ENCODE peak calls at places on chromosomes 5 and 9, in nine cellular contexts. One of them, this sample, is unnamed.
A peak's percentile ranks its signal among the peaks of the same experiment; 100 is the strongest.

GRCh38 chr9:27572918-27573698 is at the start of gene C9orf72:
- DNase-seq in caudate nucleus: peak; percentile 96
- DNase-seq in right cardiac atrium: peak; percentile 93
- DNase-seq in stimulated activated CD8-positive, alpha-beta memory T cell treated with anti-CD3 and anti-CD28 coated beads, Interleukin-7, amount 100 ng/mL, for 1 hour: peak; percentile 78
- DNase-seq in NCI-H2029: peak; percentile 64
- DNase-seq in hypothalamus: peak; percentile 86
- DNase-seq in HL-60: peak; percentile 49
- DNase-seq in stomach: peak; percentile 84
- DNase-seq in SK-N-MC: no peak
- DNase-seq in this sample: peak; percentile 86

GRCh38 chr9:128637656-128638055 is 19.0 kb downstream of the DYNC2I2 start:
- DNase-seq in NCI-H2029: peak; percentile 80
- DNase-seq in hypothalamus: no peak
- DNase-seq in caudate nucleus: no peak
- DNase-seq in HL-60: no peak
- DNase-seq in right cardiac atrium: peak; percentile 47
- DNase-seq in stimulated activated CD8-positive, alpha-beta memory T cell treated with anti-CD3 and anti-CD28 coated beads, Interleukin-7, amount 100 ng/mL, for 1 hour: no peak
- DNase-seq in SK-N-MC: no peak
- DNase-seq in stomach: no peak
- DNase-seq in this sample: no peak

GRCh38 chr9:71032779-71033178 is 88.6 kb downstream of the TRPM3 start:
- DNase-seq in stimulated activated CD8-positive, alpha-beta memory T cell treated with anti-CD3 and anti-CD28 coated beads, Interleukin-7, amount 100 ng/mL, for 1 hour: no peak
- DNase-seq in stomach: no peak
- DNase-seq in NCI-H2029: no peak
- DNase-seq in HL-60: no peak
- DNase-seq in caudate nucleus: no peak
- DNase-seq in right cardiac atrium: no peak
- DNase-seq in hypothalamus: no peak
- DNase-seq in SK-N-MC: no peak
- DNase-seq in this sample: no peak

GRCh38 chr5:32827981-32828380 is 116.9 kb downstream of the NPR3 start:
- DNase-seq in HL-60: no peak
- DNase-seq in hypothalamus: no peak
- DNase-seq in SK-N-MC: no peak
- DNase-seq in right cardiac atrium: no peak
- DNase-seq in stomach: no peak
- DNase-seq in caudate nucleus: no peak
- DNase-seq in stimulated activated CD8-positive, alpha-beta memory T cell treated with anti-CD3 and anti-CD28 coated beads, Interleukin-7, amount 100 ng/mL, for 1 hour: no peak
- DNase-seq in NCI-H2029: no peak
- DNase-seq in this sample: no peak

GRCh38 chr5:2165203-2165602 is 282.5 kb upstream of the IRX4 start:
- DNase-seq in stomach: no peak
- DNase-seq in HL-60: no peak
- DNase-seq in stimulated activated CD8-positive, alpha-beta memory T cell treated with anti-CD3 and anti-CD28 coated beads, Interleukin-7, amount 100 ng/mL, for 1 hour: no peak
- DNase-seq in SK-N-MC: no peak
- DNase-seq in NCI-H2029: no peak
- DNase-seq in hypothalamus: no peak
- DNase-seq in right cardiac atrium: no peak
- DNase-seq in caudate nucleus: no peak
- DNase-seq in this sample: no peak

GRCh38 chr5:98769006-98769255 is 4.5 kb upstream of the RGMB start:
- DNase-seq in stimulated activated CD8-positive, alpha-beta memory T cell treated with anti-CD3 and anti-CD28 coated beads, Interleukin-7, amount 100 ng/mL, for 1 hour: no peak
- DNase-seq in SK-N-MC: no peak
- DNase-seq in HL-60: no peak
- DNase-seq in NCI-H2029: no peak
- DNase-seq in stomach: peak; percentile 57
- DNase-seq in right cardiac atrium: peak; percentile 81
- DNase-seq in hypothalamus: peak; percentile 67
- DNase-seq in caudate nucleus: peak; percentile 46
- DNase-seq in this sample: peak; percentile 73

GRCh38 chr9:106947097-106947496 is 84.1 kb downstream of the ZNF462 start:
- DNase-seq in stomach: no peak
- DNase-seq in SK-N-MC: no peak
- DNase-seq in caudate nucleus: no peak
- DNase-seq in stimulated activated CD8-positive, alpha-beta memory T cell treated with anti-CD3 and anti-CD28 coated beads, Interleukin-7, amount 100 ng/mL, for 1 hour: no peak
- DNase-seq in right cardiac atrium: no peak
- DNase-seq in HL-60: no peak
- DNase-seq in NCI-H2029: no peak
- DNase-seq in hypothalamus: no peak
- DNase-seq in this sample: no peak

GRCh38 chr5:76807296-76807695 is 11.5 kb upstream of the F2RL1 start:
- DNase-seq in HL-60: no peak
- DNase-seq in NCI-H2029: no peak
- DNase-seq in stimulated activated CD8-positive, alpha-beta memory T cell treated with anti-CD3 and anti-CD28 coated beads, Interleukin-7, amount 100 ng/mL, for 1 hour: no peak
- DNase-seq in SK-N-MC: no peak
- DNase-seq in caudate nucleus: no peak
- DNase-seq in hypothalamus: no peak
- DNase-seq in stomach: no peak
- DNase-seq in right cardiac atrium: no peak
- DNase-seq in this sample: no peak

GRCh38 chr9:136619742-136620440 is 42.8 kb upstream of the EGFL7 start:
- DNase-seq in caudate nucleus: no peak
- DNase-seq in stomach: peak; percentile 83
- DNase-seq in HL-60: peak; percentile 91
- DNase-seq in stimulated activated CD8-positive, alpha-beta memory T cell treated with anti-CD3 and anti-CD28 coated beads, Interleukin-7, amount 100 ng/mL, for 1 hour: no peak
- DNase-seq in right cardiac atrium: peak; percentile 86
- DNase-seq in NCI-H2029: no peak
- DNase-seq in hypothalamus: peak; percentile 48
- DNase-seq in SK-N-MC: no peak
- DNase-seq in this sample: peak; percentile 86

GRCh38 chr5:4058899-4059298 is 463.3 kb downstream of the IRX1 start:
- DNase-seq in SK-N-MC: no peak
- DNase-seq in right cardiac atrium: peak; percentile 53
- DNase-seq in HL-60: no peak
- DNase-seq in NCI-H2029: no peak
- DNase-seq in caudate nucleus: no peak
- DNase-seq in hypothalamus: no peak
- DNase-seq in stimulated activated CD8-positive, alpha-beta memory T cell treated with anti-CD3 and anti-CD28 coated beads, Interleukin-7, amount 100 ng/mL, for 1 hour: no peak
- DNase-seq in stomach: no peak
- DNase-seq in this sample: peak; percentile 75

GRCh38 chr9:130897105-130897751 is 616 bp upstream of the QRFP start:
- DNase-seq in NCI-H2029: no peak
- DNase-seq in caudate nucleus: no peak
- DNase-seq in stomach: no peak
- DNase-seq in hypothalamus: no peak
- DNase-seq in SK-N-MC: no peak
- DNase-seq in stimulated activated CD8-positive, alpha-beta memory T cell treated with anti-CD3 and anti-CD28 coated beads, Interleukin-7, amount 100 ng/mL, for 1 hour: no peak
- DNase-seq in HL-60: no peak
- DNase-seq in right cardiac atrium: peak; percentile 53
- DNase-seq in this sample: no peak

GRCh38 chr5:1722877-1723276 is 76.8 kb downstream of the MRPL36 start:
- DNase-seq in NCI-H2029: no peak
- DNase-seq in SK-N-MC: no peak
- DNase-seq in stomach: no peak
- DNase-seq in stimulated activated CD8-positive, alpha-beta memory T cell treated with anti-CD3 and anti-CD28 coated beads, Interleukin-7, amount 100 ng/mL, for 1 hour: no peak
- DNase-seq in caudate nucleus: no peak
- DNase-seq in right cardiac atrium: no peak
- DNase-seq in hypothalamus: no peak
- DNase-seq in HL-60: no peak
- DNase-seq in this sample: no peak

GRCh38 chr5:112475747-112476435 is 56.8 kb upstream of the EPB41L4A start:
- DNase-seq in caudate nucleus: no peak
- DNase-seq in hypothalamus: no peak
- DNase-seq in HL-60: no peak
- DNase-seq in stomach: no peak
- DNase-seq in NCI-H2029: no peak
- DNase-seq in stimulated activated CD8-positive, alpha-beta memory T cell treated with anti-CD3 and anti-CD28 coated beads, Interleukin-7, amount 100 ng/mL, for 1 hour: no peak
- DNase-seq in right cardiac atrium: no peak
- DNase-seq in SK-N-MC: no peak
- DNase-seq in this sample: no peak

GRCh38 chr5:151624486-151624885 is 33.4 kb upstream of the FAT2 start:
- DNase-seq in stimulated activated CD8-positive, alpha-beta memory T cell treated with anti-CD3 and anti-CD28 coated beads, Interleukin-7, amount 100 ng/mL, for 1 hour: no peak
- DNase-seq in SK-N-MC: no peak
- DNase-seq in NCI-H2029: no peak
- DNase-seq in HL-60: no peak
- DNase-seq in hypothalamus: no peak
- DNase-seq in stomach: no peak
- DNase-seq in right cardiac atrium: no peak
- DNase-seq in caudate nucleus: peak; percentile 7
- DNase-seq in this sample: no peak

GRCh38 chr9:99134893-99135341 is 30.0 kb downstream of the TGFBR1 start:
- DNase-seq in hypothalamus: no peak
- DNase-seq in SK-N-MC: no peak
- DNase-seq in stimulated activated CD8-positive, alpha-beta memory T cell treated with anti-CD3 and anti-CD28 coated beads, Interleukin-7, amount 100 ng/mL, for 1 hour: no peak
- DNase-seq in stomach: no peak
- DNase-seq in right cardiac atrium: no peak
- DNase-seq in caudate nucleus: no peak
- DNase-seq in HL-60: no peak
- DNase-seq in NCI-H2029: no peak
- DNase-seq in this sample: no peak

GRCh38 chr5:114310666-114311065 is 51.2 kb upstream of the KCNN2 start:
- DNase-seq in hypothalamus: no peak
- DNase-seq in NCI-H2029: no peak
- DNase-seq in SK-N-MC: no peak
- DNase-seq in right cardiac atrium: no peak
- DNase-seq in caudate nucleus: no peak
- DNase-seq in stimulated activated CD8-positive, alpha-beta memory T cell treated with anti-CD3 and anti-CD28 coated beads, Interleukin-7, amount 100 ng/mL, for 1 hour: no peak
- DNase-seq in stomach: no peak
- DNase-seq in HL-60: no peak
- DNase-seq in this sample: no peak

GRCh38 chr5:33530183-33530962 is 89.6 kb downstream of the TARS1 start:
- DNase-seq in stomach: no peak
- DNase-seq in stimulated activated CD8-positive, alpha-beta memory T cell treated with anti-CD3 and anti-CD28 coated beads, Interleukin-7, amount 100 ng/mL, for 1 hour: no peak
- DNase-seq in SK-N-MC: no peak
- DNase-seq in HL-60: no peak
- DNase-seq in NCI-H2029: no peak
- DNase-seq in hypothalamus: no peak
- DNase-seq in right cardiac atrium: no peak
- DNase-seq in caudate nucleus: no peak
- DNase-seq in this sample: no peak

GRCh38 chr9:87158779-87159178 is 211.5 kb upstream of the GAS1 start:
- DNase-seq in stomach: no peak
- DNase-seq in caudate nucleus: no peak
- DNase-seq in SK-N-MC: no peak
- DNase-seq in right cardiac atrium: no peak
- DNase-seq in HL-60: no peak
- DNase-seq in hypothalamus: no peak
- DNase-seq in NCI-H2029: no peak
- DNase-seq in stimulated activated CD8-positive, alpha-beta memory T cell treated with anti-CD3 and anti-CD28 coated beads, Interleukin-7, amount 100 ng/mL, for 1 hour: no peak
- DNase-seq in this sample: no peak

GRCh38 chr5:114412509-114413171 is 50.8 kb downstream of the KCNN2 start:
- DNase-seq in SK-N-MC: no peak
- DNase-seq in NCI-H2029: no peak
- DNase-seq in stimulated activated CD8-positive, alpha-beta memory T cell treated with anti-CD3 and anti-CD28 coated beads, Interleukin-7, amount 100 ng/mL, for 1 hour: no peak
- DNase-seq in hypothalamus: no peak
- DNase-seq in right cardiac atrium: no peak
- DNase-seq in stomach: no peak
- DNase-seq in caudate nucleus: no peak
- DNase-seq in HL-60: no peak
- DNase-seq in this sample: no peak

GRCh38 chr5:95848701-95849100 is 26.2 kb upstream of the GLRX start:
- DNase-seq in stomach: no peak
- DNase-seq in hypothalamus: no peak
- DNase-seq in HL-60: no peak
- DNase-seq in caudate nucleus: no peak
- DNase-seq in NCI-H2029: no peak
- DNase-seq in right cardiac atrium: no peak
- DNase-seq in stimulated activated CD8-positive, alpha-beta memory T cell treated with anti-CD3 and anti-CD28 coated beads, Interleukin-7, amount 100 ng/mL, for 1 hour: no peak
- DNase-seq in SK-N-MC: no peak
- DNase-seq in this sample: no peak

GRCh38 chr5:173626501-173626812 is 10.0 kb upstream of the BOD1 start:
- DNase-seq in stimulated activated CD8-positive, alpha-beta memory T cell treated with anti-CD3 and anti-CD28 coated beads, Interleukin-7, amount 100 ng/mL, for 1 hour: no peak
- DNase-seq in SK-N-MC: no peak
- DNase-seq in caudate nucleus: peak; percentile 62
- DNase-seq in HL-60: no peak
- DNase-seq in right cardiac atrium: no peak
- DNase-seq in NCI-H2029: no peak
- DNase-seq in hypothalamus: peak; percentile 19
- DNase-seq in stomach: no peak
- DNase-seq in this sample: no peak

GRCh38 chr5:20619606-20620005 is 631.6 kb upstream of the CDH18 start:
- DNase-seq in right cardiac atrium: no peak
- DNase-seq in SK-N-MC: no peak
- DNase-seq in stomach: no peak
- DNase-seq in caudate nucleus: no peak
- DNase-seq in stimulated activated CD8-positive, alpha-beta memory T cell treated with anti-CD3 and anti-CD28 coated beads, Interleukin-7, amount 100 ng/mL, for 1 hour: no peak
- DNase-seq in NCI-H2029: no peak
- DNase-seq in HL-60: no peak
- DNase-seq in hypothalamus: no peak
- DNase-seq in this sample: no peak

GRCh38 chr5:74838262-74838661 is 27.9 kb downstream of the FAM169A start:
- DNase-seq in stimulated activated CD8-positive, alpha-beta memory T cell treated with anti-CD3 and anti-CD28 coated beads, Interleukin-7, amount 100 ng/mL, for 1 hour: no peak
- DNase-seq in SK-N-MC: no peak
- DNase-seq in HL-60: no peak
- DNase-seq in right cardiac atrium: no peak
- DNase-seq in stomach: no peak
- DNase-seq in hypothalamus: no peak
- DNase-seq in caudate nucleus: no peak
- DNase-seq in NCI-H2029: no peak
- DNase-seq in this sample: no peak